ENCODE peak calls at places on chromosome 13, in ten cellular contexts. G is GM23338; M is breast epithelium; Q is A549; P is A673; N is OCI-LY7; J is testis; F is HepG2; D is naive thymus-derived CD4-positive, alpha-beta T cell; B is lower lobe of right lung. Z is an unnamed sample.

GRCh38 chr13:53012707-53013106 is 15.9 kb upstream of the OLFM4 start:
- DNase-seq in G (no peak), M (no peak), Q (no peak), P (no peak), N (peak; percentile 1), J (no peak), F (no peak), D (no peak), B (no peak), Z (no peak)

GRCh38 chr13:20191902-20192469 is 752 bp downstream of the GJB2 start:
- DNase-seq in G (peak; percentile 78), M (no peak), Q (peak; percentile 16), P (no peak), N (no peak), J (peak; percentile 21), F (no peak), D (no peak), B (no peak), Z (no peak)

GRCh38 chr13:104694397-104694796 is 1628.2 kb upstream of the SLC10A2 start:
- DNase-seq in G (no peak), M (no peak), Q (no peak), P (no peak), N (no peak), J (no peak), F (no peak), D (no peak), B (no peak), Z (no peak)

GRCh38 chr13:23050126-23050525 is 130.7 kb upstream of the SGCG start:
- DNase-seq in G (no peak), M (no peak), Q (no peak), P (no peak), N (no peak), J (no peak), F (no peak), D (no peak), B (no peak), Z (no peak)

GRCh38 chr13:95083758-95084157 is 217.5 kb downstream of the ABCC4 start:
- DNase-seq in G (no peak), M (no peak), Q (peak; percentile 17), P (peak; percentile 11), N (no peak), J (no peak), F (no peak), D (no peak), B (no peak), Z (no peak)

GRCh38 chr13:109668433-109669233 is 117.8 kb downstream of the IRS2 start:
- DNase-seq in G (no peak), M (no peak), Q (no peak), P (no peak), N (no peak), J (no peak), F (no peak), D (no peak), B (no peak), Z (no peak)

GRCh38 chr13:84358601-84359000 is 476.3 kb upstream of the SLITRK1 start:
- DNase-seq in G (no peak), M (no peak), Q (no peak), P (no peak), N (no peak), J (no peak), F (no peak), D (no peak), B (no peak), Z (no peak)

GRCh38 chr13:85287528-85287927 is 511.7 kb downstream of the SLITRK6 start:
- DNase-seq in G (no peak), M (no peak), Q (no peak), P (no peak), N (peak; percentile 72), J (no peak), F (no peak), D (no peak), B (no peak), Z (no peak)

GRCh38 chr13:66532146-66532545 is 698.0 kb downstream of the PCDH9 start:
- DNase-seq in G (no peak), M (no peak), Q (peak; percentile 26), P (no peak), N (no peak), J (no peak), F (no peak), D (no peak), B (no peak), Z (no peak)

GRCh38 chr13:24627090-24627714 is 53.0 kb upstream of the ATP12A start:
- DNase-seq in G (peak; percentile 90), M (no peak), Q (peak; percentile 10), P (no peak), N (no peak), J (peak; percentile 65), F (peak; percentile 18), D (no peak), B (no peak), Z (no peak)

GRCh38 chr13:99721606-99722384 is 220.5 kb downstream of the TM9SF2 start:
- DNase-seq in G (no peak), M (no peak), Q (no peak), P (no peak), N (no peak), J (no peak), F (no peak), D (no peak), B (no peak), Z (no peak)
- H3K4me1 ChIP-seq in G (peaks cover 59% of the 10 kb centered on the region), M (no peaks in the 10 kb centered on the region), Q (no peaks in the 10 kb centered on the region), P (no peaks in the 10 kb centered on the region), N (no peaks in the 10 kb centered on the region), J (no peaks in the 10 kb centered on the region), F (no peaks in the 10 kb centered on the region), D (no peaks in the 10 kb centered on the region), B (no peaks in the 10 kb centered on the region), Z (no peaks in the 10 kb centered on the region)

GRCh38 chr13:60990032-60990733 is 425.5 kb downstream of the PCDH20 start:
- DNase-seq in G (peak; percentile 72), M (no peak), Q (peak; percentile 12), P (peak; percentile 29), N (peak; percentile 1), J (no peak), F (peak; percentile 12), D (no peak), B (no peak), Z (peak; percentile 38)
- H3K4me1 ChIP-seq in G (no peaks in the 10 kb centered on the region), M (no peaks in the 10 kb centered on the region), Q (no peaks in the 10 kb centered on the region), P (no peaks in the 10 kb centered on the region), N (no peaks in the 10 kb centered on the region), J (no peaks in the 10 kb centered on the region), F (no peaks in the 10 kb centered on the region), D (no peaks in the 10 kb centered on the region), B (no peaks in the 10 kb centered on the region), Z (no peaks in the 10 kb centered on the region)

GRCh38 chr13:97384366-97384765 is 49.6 kb upstream of the RAP2A start:
- DNase-seq in G (no peak), M (no peak), Q (no peak), P (no peak), N (no peak), J (no peak), F (no peak), D (no peak), B (no peak), Z (no peak)

GRCh38 chr13:97387487-97388353 is 46.2 kb upstream of the RAP2A start:
- DNase-seq in G (no peak), M (no peak), Q (no peak), P (no peak), N (no peak), J (no peak), F (no peak), D (no peak), B (no peak), Z (peak; percentile 42)

GRCh38 chr13:97385854-97386253 is 48.1 kb upstream of the RAP2A start:
- DNase-seq in G (no peak), M (no peak), Q (no peak), P (no peak), N (no peak), J (no peak), F (no peak), D (no peak), B (no peak), Z (no peak)

GRCh38 chr13:97386832-97387486 is 47.0 kb upstream of the RAP2A start:
- DNase-seq in G (no peak), M (no peak), Q (no peak), P (no peak), N (no peak), J (no peak), F (no peak), D (no peak), B (peak; percentile 69), Z (peak; percentile 48)

DNA sequence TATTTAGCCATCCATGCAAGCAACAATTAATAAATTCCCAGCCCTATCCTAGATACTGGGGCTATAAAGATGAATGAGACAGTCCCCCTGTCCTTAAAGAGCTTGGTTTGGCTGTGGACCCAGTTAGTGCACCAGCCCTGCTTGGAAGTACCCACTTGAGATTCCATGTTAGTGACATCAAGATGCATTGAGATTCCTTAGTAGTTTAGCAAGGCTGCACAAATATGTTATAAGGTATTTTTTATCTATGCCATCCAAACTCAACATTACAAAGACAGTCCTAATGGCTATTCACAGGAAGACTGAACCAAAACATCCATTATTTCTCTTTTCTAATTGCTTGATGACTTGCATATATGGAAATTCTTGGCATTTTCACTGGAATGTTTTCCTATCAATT is 48.8 kb upstream of the RAP2A start:
- DNase-seq in G (no peak), M (no peak), Q (no peak), P (no peak), N (no peak), J (no peak), F (no peak), D (no peak), B (no peak), Z (no peak)
- H3K4me1 ChIP-seq in G (no peaks in the 10 kb centered on the region), M (no peaks in the 10 kb centered on the region), Q (no peaks in the 10 kb centered on the region), P (no peaks in the 10 kb centered on the region), N (no peaks in the 10 kb centered on the region), J (no peaks in the 10 kb centered on the region), F (no peaks in the 10 kb centered on the region), D (peaks cover 3% of the 10 kb centered on the region), B (peaks cover 27% of the 10 kb centered on the region), Z (peaks cover 6% of the 10 kb centered on the region)

GRCh38 chr13:99218969-99219368 is 18.3 kb downstream of the UBAC2 start:
- DNase-seq in G (no peak), M (no peak), Q (no peak), P (no peak), N (no peak), J (no peak), F (no peak), D (peak; percentile 86), B (no peak), Z (no peak)

GRCh38 chr13:99218126-99218525 is 17.5 kb downstream of the UBAC2 start:
- DNase-seq in G (no peak), M (no peak), Q (no peak), P (no peak), N (no peak), J (no peak), F (no peak), D (no peak), B (no peak), Z (no peak)

GRCh38 chr13:99218545-99218944 is 17.9 kb downstream of the UBAC2 start:
- DNase-seq in G (no peak), M (no peak), Q (no peak), P (no peak), N (no peak), J (peak; percentile 85), F (no peak), D (no peak), B (no peak), Z (peak; percentile 90)

GRCh38 chr13:99221567-99222239 is 21.0 kb downstream of the UBAC2 start:
- DNase-seq in G (no peak), M (no peak), Q (no peak), P (no peak), N (no peak), J (no peak), F (no peak), D (no peak), B (no peak), Z (no peak)

GRCh38 chr13:99220199-99220931 is 19.7 kb downstream of the UBAC2 start:
- DNase-seq in G (no peak), M (no peak), Q (no peak), P (no peak), N (no peak), J (no peak), F (no peak), D (peak; percentile 59), B (no peak), Z (no peak)
- H3K4me1 ChIP-seq in G (peaks cover 10% of the 10 kb centered on the region), M (no peaks in the 10 kb centered on the region), Q (peaks cover 7% of the 10 kb centered on the region), P (no peaks in the 10 kb centered on the region), N (peaks cover 73% of the 10 kb centered on the region), J (peaks cover 16% of the 10 kb centered on the region), F (no peaks in the 10 kb centered on the region), D (peaks cover 83% of the 10 kb centered on the region), B (peaks cover 51% of the 10 kb centered on the region), Z (peaks cover 19% of the 10 kb centered on the region)

Z was measured in right cardiac atrium.